ENCODE peak calls at places on chromosome 18, in six cellular contexts. O, H, V, Q, Z and W are unnamed samples.

GRCh38 chr18:23053756-23054457 is 81.4 kb upstream of the CABLES1 start:
- DNase-seq in O (peak), H (peak), V (no peak), Q (no peak), Z (no peak), W (no peak)

GRCh38 chr18:44945847-44946490 is 265.3 kb downstream of the SETBP1 start:
- DNase-seq in O (peak), H (no peak), V (no peak), Q (no peak), Z (no peak), W (no peak)

GRCh38 chr18:36127866-36128845 is 984 bp downstream of the SLC39A6 start:
- DNase-seq in O (peak), H (peak), V (no peak), Q (peak), Z (no peak), W (peak)

GRCh38 chr18:26176134-26176533 is 42.5 kb downstream of the PSMA8 start:
- DNase-seq in O (no peak), H (no peak), V (no peak), Q (no peak), Z (no peak), W (no peak)

GRCh38 chr18:22605736-22606135 is 188.0 kb upstream of the CTAGE1 start:
- DNase-seq in O (no peak), H (no peak), V (no peak), Q (no peak), Z (no peak), W (no peak)

GRCh38 chr18:79964330-79965118 is at the start of gene HSBP1L1:
- DNase-seq in O (no peak), H (peak), V (peak), Q (peak), Z (peak), W (peak)

GRCh38 chr18:37491526-37491925 is 74.1 kb downstream of the CELF4 start:
- DNase-seq in O (no peak), H (no peak), V (no peak), Q (no peak), Z (no peak), W (no peak)

GRCh38 chr18:50819027-50819726 is 639 bp downstream of the MRO start:
- DNase-seq in O (peak), H (peak), V (peak), Q (no peak), Z (no peak), W (peak)

GRCh38 chr18:68733693-68734092 is 18.8 kb upstream of the TMX3 start:
- DNase-seq in O (no peak), H (no peak), V (no peak), Q (no peak), Z (no peak), W (no peak)

GRCh38 chr18:79404567-79404910 is 8.8 kb downstream of the NFATC1 start:
- DNase-seq in O (no peak), H (no peak), V (no peak), Q (peak), Z (no peak), W (peak)

GRCh38 chr18:23992119-23992940 is 22.2 kb upstream of the TTC39C start:
- DNase-seq in O (no peak), H (peak), V (peak), Q (peak), Z (peak), W (no peak)

GRCh38 chr18:63262369-63263335 is 56.9 kb downstream of the BCL2 start:
- DNase-seq in O (peak), H (no peak), V (peak), Q (no peak), Z (no peak), W (no peak)

GRCh38 chr18:49876536-49876935 is 63.2 kb upstream of the ACAA2 start:
- DNase-seq in O (no peak), H (no peak), V (no peak), Q (no peak), Z (no peak), W (no peak)

GRCh38 chr18:80171190-80171872 is 62.3 kb downstream of the ADNP2 start:
- DNase-seq in O (peak), H (peak), V (peak), Q (peak), Z (peak), W (peak)

GRCh38 chr18:25019086-25019860 is 332.7 kb downstream of the ZNF521 start:
- DNase-seq in O (peak), H (no peak), V (no peak), Q (no peak), Z (no peak), W (no peak)

GRCh38 chr18:21912339-21913239 is 172.0 kb downstream of the MIB1 start:
- DNase-seq in O (no peak), H (no peak), V (no peak), Q (no peak), Z (no peak), W (no peak)

GRCh38 chr18:76443519-76444435 is 51.3 kb downstream of the ZNF516 start:
- DNase-seq in O (no peak), H (no peak), V (no peak), Q (no peak), Z (no peak), W (no peak)

GRCh38 chr18:11676386-11676785 is 12.7 kb upstream of the GNAL start:
- DNase-seq in O (no peak), H (no peak), V (no peak), Q (no peak), Z (no peak), W (no peak)

GRCh38 chr18:48002933-48003365 is 72.5 kb upstream of the SMAD2 start:
- DNase-seq in O (no peak), H (peak), V (no peak), Q (no peak), Z (no peak), W (no peak)

GRCh38 chr18:34003687-34004086 is 221.0 kb downstream of the NOL4 start:
- DNase-seq in O (no peak), H (no peak), V (no peak), Q (no peak), Z (no peak), W (no peak)

GRCh38 chr18:31232000-31232399 is 69.3 kb upstream of the DSC1 start:
- DNase-seq in O (no peak), H (no peak), V (no peak), Q (no peak), Z (no peak), W (no peak)

GRCh38 chr18:77132369-77133050 is at the start of gene MBP:
- DNase-seq in O (no peak), H (peak), V (no peak), Q (peak), Z (peak), W (peak)

GRCh38 chr18:48777737-48778111 is 173.0 kb downstream of the SMAD7 start:
- DNase-seq in O (no peak), H (no peak), V (no peak), Q (no peak), Z (no peak), W (no peak)

GRCh38 chr18:12990128-12990485 is 1.1 kb upstream of the CEP192 start:
- DNase-seq in O (no peak), H (no peak), V (no peak), Q (peak), Z (peak), W (peak)

GRCh38 chr18:74804677-74805076 is 207.0 kb downstream of the ZNF407 start:
- DNase-seq in O (no peak), H (no peak), V (no peak), Q (no peak), Z (no peak), W (no peak)

GRCh38 chr18:50401334-50401733 is 26.5 kb downstream of the SKA1 start:
- DNase-seq in O (no peak), H (peak), V (no peak), Q (no peak), Z (no peak), W (no peak)

GRCh38 chr18:27007880-27008279 is 142.4 kb upstream of the AQP4 start:
- DNase-seq in O (no peak), H (no peak), V (no peak), Q (no peak), Z (no peak), W (no peak)

GRCh38 chr18:73232933-73233332 is 365.1 kb upstream of the NETO1 start:
- DNase-seq in O (no peak), H (no peak), V (no peak), Q (no peak), Z (no peak), W (no peak)